ENCODE peak calls at places on chromosome 3, in ten cellular contexts. L is body of pancreas; U is WTC11; E is activated B cell treated with CpG ODN at 0.5 μM for 24 hours; D is RWPE1; X is CD4-positive, alpha-beta T cell; P is A549; G is cardiac muscle cell; R is spleen; M is progenitor cell of endocrine pancreas. F is an unnamed sample.

GRCh38 chr3:74643636-74644035 is 29.2 kb upstream of the CNTN3 start:
- DNase-seq in L (peak; percentile 95), P (no peak), U (no peak), R (no peak), G (peak; percentile 75), M (no peak), E (no peak), X (no peak), D (no peak), F (peak; percentile 54)

GRCh38 chr3:74089854-74090253 is 465.1 kb upstream of the PDZRN3 start:
- DNase-seq in D (no peak), R (no peak), M (no peak), P (no peak), L (no peak), X (no peak), U (no peak), E (no peak), G (no peak), F (no peak)

GRCh38 chr3:15708882-15709677 is 88.7 kb downstream of the ANKRD28 start:
- DNase-seq in X (no peak), L (no peak), M (no peak), G (peak; percentile 77), E (no peak), P (no peak), U (no peak), R (no peak), D (no peak), F (no peak)

GRCh38 chr3:24315991-24316390 is 178.7 kb downstream of the THRB start:
- DNase-seq in P (no peak), U (no peak), R (no peak), M (no peak), L (no peak), X (no peak), E (no peak), D (no peak), G (peak; percentile 43), F (no peak)

GRCh38 chr3:132004571-132004970 is 30.2 kb downstream of the CPNE4 start:
- DNase-seq in D (no peak), M (no peak), U (no peak), R (no peak), P (no peak), E (no peak), G (peak; percentile 81), X (no peak), L (no peak), F (no peak)

GRCh38 chr3:171028025-171028778 is 1.7 kb upstream of the SLC2A2 start:
- DNase-seq in M (no peak), R (no peak), E (no peak), L (peak; percentile 50), G (peak; percentile 92), U (peak; percentile 63), X (no peak), D (peak; percentile 59), P (no peak), F (peak; percentile 8)

GRCh38 chr3:135908225-135908624 is 57.3 kb upstream of the PPP2R3A start:
- DNase-seq in R (no peak), L (peak; percentile 11), U (no peak), D (peak; percentile 85), P (no peak), X (no peak), G (no peak), M (no peak), E (no peak), F (no peak)

GRCh38 chr3:39494781-39495180 is 27.3 kb downstream of the MOBP start:
- DNase-seq in R (no peak), P (no peak), X (no peak), U (no peak), G (no peak), E (no peak), L (no peak), D (no peak), M (no peak), F (no peak)

GRCh38 chr3:99242271-99242670 is 340.8 kb upstream of the DCBLD2 start:
- DNase-seq in E (no peak), D (no peak), X (no peak), R (no peak), P (no peak), U (no peak), L (no peak), M (no peak), G (no peak), F (no peak)

GRCh38 chr3:160448845-160449659 is 534 bp downstream of the TRIM59 start:
- DNase-seq in R (peak; percentile 92), L (no peak), E (no peak), G (peak; percentile 65), P (no peak), M (no peak), D (no peak), X (no peak), U (no peak), F (peak; percentile 72)

GRCh38 chr3:112814256-112814655 is 32.4 kb downstream of the CD200R1L start:
- DNase-seq in U (no peak), E (no peak), L (no peak), R (no peak), X (no peak), D (peak; percentile 45), G (peak; percentile 91), M (no peak), P (peak; percentile 33), F (no peak)

GRCh38 chr3:73480187-73480672 is 144.5 kb downstream of the PDZRN3 start:
- DNase-seq in D (no peak), U (no peak), G (peak; percentile 67), E (no peak), L (peak; percentile 19), R (no peak), X (no peak), P (no peak), M (no peak), F (peak; percentile 11)

GRCh38 chr3:196694202-196694638 is 17.8 kb downstream of the CEP19 start:
- DNase-seq in L (no peak), R (no peak), D (peak; percentile 26), E (no peak), U (no peak), P (peak; percentile 19), G (peak; percentile 41), M (no peak), X (no peak), F (no peak)

GRCh38 chr3:142366434-142366833 is 81.4 kb downstream of the XRN1 start:
- DNase-seq in G (peak; percentile 2), X (no peak), R (no peak), M (no peak), U (no peak), D (no peak), E (no peak), L (no peak), P (peak; percentile 10), F (no peak)
- TF ChIP-seq CTCF in G (peak; percentile 23), X (no peak), R (no peak), M (peak; percentile 46), U (peak; percentile 10), D (peak; percentile 5), E (no peak), L (no peak), P (peak; percentile 27), F (no peak)

GRCh38 chr3:59313365-59313764 is 263.5 kb upstream of the CFAP20DC start:
- DNase-seq in G (peak; percentile 63), X (peak; percentile 14), D (no peak), E (no peak), P (peak; percentile 1), R (no peak), U (peak; percentile 68), L (peak; percentile 75), M (no peak), F (peak; percentile 54)
- TF ChIP-seq CTCF in G (peak; percentile 62), X (peak; percentile 46), D (no peak), E (no peak), P (no peak), R (no peak), U (peak; percentile 24), L (peak; percentile 61), M (peak; percentile 52), F (peak; percentile 60)

GRCh38 chr3:14275962-14276909 is 97.6 kb downstream of the LSM3 start:
- DNase-seq in R (peak; percentile 47), M (no peak), X (no peak), E (no peak), P (no peak), L (no peak), D (no peak), U (no peak), G (no peak), F (no peak)

GRCh38 chr3:14274537-14274936 is 95.9 kb downstream of the LSM3 start:
- DNase-seq in E (no peak), L (no peak), G (no peak), P (no peak), R (no peak), X (no peak), M (no peak), D (no peak), U (no peak), F (no peak)

GRCh38 chr3:14273886-14274517 is 95.4 kb downstream of the LSM3 start:
- DNase-seq in L (no peak), D (no peak), U (no peak), P (no peak), M (no peak), E (no peak), R (no peak), X (no peak), G (no peak), F (no peak)

GRCh38 chr3:14277557-14277956 is 98.9 kb downstream of the LSM3 start:
- DNase-seq in U (no peak), P (no peak), E (no peak), R (no peak), L (no peak), G (no peak), D (no peak), M (no peak), X (no peak), F (no peak)

DNA sequence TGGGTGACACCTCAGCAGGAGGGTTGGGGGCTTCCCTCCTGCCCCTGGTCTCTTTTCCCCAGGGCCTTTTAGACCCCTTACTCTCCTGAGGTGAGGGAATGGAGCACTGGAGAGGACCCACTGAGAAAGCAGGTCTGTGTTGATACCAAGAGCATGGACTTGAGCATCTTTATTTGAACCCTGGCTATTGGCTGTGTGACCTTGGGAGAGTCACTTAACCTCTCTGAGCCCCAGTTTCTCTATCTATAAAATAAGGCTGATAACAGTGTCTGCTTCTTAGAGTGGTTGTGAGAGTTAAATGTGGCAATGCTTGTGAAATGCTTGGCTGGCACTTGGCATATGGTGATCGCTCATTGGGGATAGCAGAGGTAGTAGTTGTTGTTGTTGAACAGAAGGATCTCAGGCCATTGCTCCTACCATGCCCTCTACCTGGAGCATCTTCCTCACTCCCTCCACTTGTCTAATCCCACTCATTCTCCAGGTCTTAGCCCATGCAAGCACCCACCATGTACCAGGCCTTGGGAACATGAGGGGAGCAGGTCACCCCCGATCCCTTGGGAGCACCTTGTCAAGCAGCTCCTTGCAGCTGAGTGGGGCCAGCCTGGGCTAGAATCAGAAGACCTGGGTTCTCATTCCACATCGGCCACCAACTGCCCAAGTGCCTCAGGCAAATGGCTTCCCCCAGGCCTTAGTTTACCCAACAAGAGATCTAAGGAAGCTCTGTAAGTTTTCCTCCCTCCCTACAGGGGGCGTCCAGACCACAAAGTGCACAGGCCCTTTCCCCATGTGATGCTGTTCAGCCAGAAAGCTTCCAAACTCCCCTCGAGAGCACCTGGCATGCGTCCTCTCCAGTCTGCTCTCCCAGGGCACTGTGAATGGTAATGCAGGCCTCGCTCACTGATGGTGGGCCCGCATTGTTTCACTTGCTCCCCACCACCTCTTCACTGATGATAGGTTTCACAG is 96.7 kb downstream of the LSM3 start:
- DNase-seq in E (no peak), U (peak; percentile 55), R (peak; percentile 55), L (no peak), M (no peak), G (peak; percentile 38), P (no peak), X (no peak), D (no peak), F (no peak)
- TF ChIP-seq CTCF in E (no peak), U (peak; percentile 46), R (peak; percentile 24), L (no peak), M (peak; percentile 44), G (peak; percentile 46), P (peak; percentile 33), X (no peak), D (no peak), F (no peak)

GRCh38 chr3:168951884-168952283 is 711.6 kb downstream of the MECOM start:
- DNase-seq in P (no peak), U (no peak), D (no peak), G (no peak), R (no peak), L (no peak), M (no peak), E (no peak), X (no peak), F (no peak)
- TF ChIP-seq CTCF in P (no peak), U (no peak), D (no peak), G (no peak), R (no peak), L (no peak), M (no peak), E (no peak), X (no peak), F (no peak)